ENCODE peak calls at places on chromosomes 13 and 19, in nine cellular contexts. One of them, this sample, is unnamed.
A peak's percentile ranks its signal among the peaks of the same experiment; 100 is the strongest.

GRCh38 chr13:79972066-79972569 is 368.8 kb downstream of the SPRY2 start:
- DNase-seq in right lobe of liver: no peak
- DNase-seq in tibial artery: no peak
- DNase-seq in neural progenitor cell: no peak
- DNase-seq in PC-3: no peak
- DNase-seq in mammary epithelial cell: no peak
- DNase-seq in BJ: no peak
- DNase-seq in H1: no peak
- DNase-seq in psoas muscle: no peak
- DNase-seq in this sample: no peak

GRCh38 chr13:42883142-42883541 is 101.8 kb downstream of the FAM216B start:
- DNase-seq in right lobe of liver: no peak
- DNase-seq in tibial artery: no peak
- DNase-seq in neural progenitor cell: no peak
- DNase-seq in PC-3: no peak
- DNase-seq in mammary epithelial cell: no peak
- DNase-seq in BJ: no peak
- DNase-seq in H1: no peak
- DNase-seq in psoas muscle: no peak
- DNase-seq in this sample: no peak

GRCh38 chr19:47084879-47085439 is 28.6 kb downstream of the ZC3H4 start:
- DNase-seq in right lobe of liver: no peak
- DNase-seq in tibial artery: no peak
- DNase-seq in neural progenitor cell: no peak
- DNase-seq in PC-3: no peak
- DNase-seq in mammary epithelial cell: no peak
- DNase-seq in BJ: no peak
- DNase-seq in H1: no peak
- DNase-seq in psoas muscle: no peak
- DNase-seq in this sample: no peak

GRCh38 chr13:46668302-46668720 is 115.3 kb downstream of the LRCH1 start:
- DNase-seq in right lobe of liver: no peak
- DNase-seq in tibial artery: no peak
- DNase-seq in neural progenitor cell: no peak
- DNase-seq in PC-3: peak; percentile 62
- DNase-seq in mammary epithelial cell: peak; percentile 78
- DNase-seq in BJ: peak; percentile 54
- DNase-seq in H1: no peak
- DNase-seq in psoas muscle: peak; percentile 29
- DNase-seq in this sample: no peak

GRCh38 chr13:91362908-91363307 is 15.4 kb downstream of the MIR17HG start:
- DNase-seq in right lobe of liver: no peak
- DNase-seq in tibial artery: no peak
- DNase-seq in neural progenitor cell: no peak
- DNase-seq in PC-3: no peak
- DNase-seq in mammary epithelial cell: no peak
- DNase-seq in BJ: no peak
- DNase-seq in H1: no peak
- DNase-seq in psoas muscle: no peak
- DNase-seq in this sample: no peak

GRCh38 chr19:41521860-41522555 is 54.0 kb upstream of the CEACAM21 start:
- DNase-seq in right lobe of liver: no peak
- DNase-seq in tibial artery: no peak
- DNase-seq in neural progenitor cell: peak; percentile 17
- DNase-seq in PC-3: no peak
- DNase-seq in mammary epithelial cell: no peak
- DNase-seq in BJ: no peak
- DNase-seq in H1: no peak
- DNase-seq in psoas muscle: no peak
- DNase-seq in this sample: no peak

GRCh38 chr19:44800461-44800860 is 8.4 kb upstream of the BCAM start:
- DNase-seq in right lobe of liver: peak; percentile 89
- DNase-seq in tibial artery: peak; percentile 87
- DNase-seq in neural progenitor cell: peak; percentile 92
- DNase-seq in PC-3: peak; percentile 69
- DNase-seq in mammary epithelial cell: peak; percentile 63
- DNase-seq in BJ: no peak
- DNase-seq in H1: peak; percentile 91
- DNase-seq in psoas muscle: peak; percentile 86
- DNase-seq in this sample: no peak

GRCh38 chr13:48586591-48587103 is 53.8 kb upstream of the RCBTB2 start:
- DNase-seq in right lobe of liver: no peak
- DNase-seq in tibial artery: no peak
- DNase-seq in neural progenitor cell: no peak
- DNase-seq in PC-3: no peak
- DNase-seq in mammary epithelial cell: no peak
- DNase-seq in BJ: no peak
- DNase-seq in H1: no peak
- DNase-seq in psoas muscle: peak; percentile 27
- DNase-seq in this sample: no peak

GRCh38 chr13:110593430-110594130 is 21.8 kb upstream of the NAXD start:
- DNase-seq in right lobe of liver: peak; percentile 38
- DNase-seq in tibial artery: no peak
- DNase-seq in neural progenitor cell: peak; percentile 65
- DNase-seq in PC-3: peak; percentile 72
- DNase-seq in mammary epithelial cell: peak; percentile 39
- DNase-seq in BJ: no peak
- DNase-seq in H1: no peak
- DNase-seq in psoas muscle: no peak
- DNase-seq in this sample: no peak

GRCh38 chr13:24680258-24680920 is at the start of gene ATP12A:
- DNase-seq in right lobe of liver: no peak
- DNase-seq in tibial artery: no peak
- DNase-seq in neural progenitor cell: peak; percentile 81
- DNase-seq in PC-3: no peak
- DNase-seq in mammary epithelial cell: peak; percentile 45
- DNase-seq in BJ: no peak
- DNase-seq in H1: no peak
- DNase-seq in psoas muscle: no peak
- DNase-seq in this sample: no peak

GRCh38 chr19:27744926-27745844 is 1467.8 kb downstream of the UQCRFS1 start:
- DNase-seq in right lobe of liver: peak; percentile 17
- DNase-seq in tibial artery: no peak
- DNase-seq in neural progenitor cell: no peak
- DNase-seq in PC-3: no peak
- DNase-seq in mammary epithelial cell: no peak
- DNase-seq in BJ: no peak
- DNase-seq in H1: no peak
- DNase-seq in psoas muscle: no peak
- DNase-seq in this sample: no peak

DNA sequence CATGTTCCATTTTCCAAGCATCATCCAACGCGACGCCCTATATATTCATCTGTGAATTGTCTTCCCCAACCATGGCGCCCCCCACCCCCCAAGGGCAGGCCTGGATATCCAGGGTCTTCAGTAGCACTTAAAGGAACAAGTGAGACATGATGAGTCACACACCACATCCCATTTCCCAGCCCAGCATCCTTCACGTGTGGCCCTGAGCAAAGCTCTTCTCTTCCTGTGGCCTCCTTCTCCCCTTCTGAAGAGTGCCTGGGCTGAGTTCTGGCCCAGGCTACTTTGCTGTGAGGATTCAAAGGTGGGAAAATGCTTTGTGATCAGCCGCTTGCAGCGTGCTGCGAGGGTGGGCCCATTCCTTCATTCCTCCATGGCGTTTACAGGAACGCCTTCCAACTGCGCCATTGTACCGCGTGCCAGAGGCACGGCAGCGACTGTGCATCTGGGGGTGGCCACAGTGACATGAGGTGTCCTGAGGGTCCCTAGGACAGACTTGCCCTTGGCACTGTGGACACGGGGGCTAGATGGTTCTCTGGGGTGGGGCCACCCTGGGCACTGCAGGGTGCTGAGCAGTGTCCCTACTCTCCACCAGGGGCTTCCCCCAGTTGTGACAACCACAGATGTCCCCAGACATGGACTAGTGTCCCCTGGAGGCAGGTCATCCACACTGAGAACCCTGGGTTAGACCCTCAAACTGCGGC is 11.7 kb downstream of the PLIN4 start:
- DNase-seq in right lobe of liver: no peak
- DNase-seq in tibial artery: no peak
- DNase-seq in neural progenitor cell: no peak
- DNase-seq in PC-3: peak; percentile 70
- DNase-seq in mammary epithelial cell: peak; percentile 48
- DNase-seq in BJ: no peak
- DNase-seq in H1: no peak
- DNase-seq in psoas muscle: no peak
- DNase-seq in this sample: no peak
- TF ChIP-seq CTCF in right lobe of liver: no peak
- TF ChIP-seq CTCF in tibial artery: no peak
- TF ChIP-seq CTCF in neural progenitor cell: no peak
- TF ChIP-seq CTCF in PC-3: no peak
- TF ChIP-seq CTCF in mammary epithelial cell: no peak
- TF ChIP-seq CTCF in BJ: peak; percentile 2
- TF ChIP-seq CTCF in H1: no peak
- TF ChIP-seq CTCF in psoas muscle: no peak
- TF ChIP-seq CTCF in this sample: no peak

GRCh38 chr19:30236587-30236986 is 135.6 kb upstream of the ZNF536 start:
- DNase-seq in right lobe of liver: no peak
- DNase-seq in tibial artery: no peak
- DNase-seq in neural progenitor cell: no peak
- DNase-seq in PC-3: no peak
- DNase-seq in mammary epithelial cell: no peak
- DNase-seq in BJ: no peak
- DNase-seq in H1: no peak
- DNase-seq in psoas muscle: no peak
- DNase-seq in this sample: no peak
- H3K27me3 ChIP-seq in right lobe of liver: no peaks in the 10 kb centered on the region
- H3K27me3 ChIP-seq in tibial artery: peaks cover 54% of the 10 kb centered on the region
- H3K27me3 ChIP-seq in neural progenitor cell: peaks cover 15% of the 10 kb centered on the region
- H3K27me3 ChIP-seq in PC-3: peaks cover 11% of the 10 kb centered on the region
- H3K27me3 ChIP-seq in mammary epithelial cell: no peaks in the 10 kb centered on the region
- H3K27me3 ChIP-seq in BJ: no peaks in the 10 kb centered on the region
- H3K27me3 ChIP-seq in H1: no peaks in the 10 kb centered on the region
- H3K27me3 ChIP-seq in psoas muscle: peaks cover 44% of the 10 kb centered on the region
- H3K27me3 ChIP-seq in this sample: no peaks in the 10 kb centered on the region

GRCh38 chr19:46023311-46023779 is 492 bp upstream of the PGLYRP1 start:
- DNase-seq in right lobe of liver: no peak
- DNase-seq in tibial artery: no peak
- DNase-seq in neural progenitor cell: no peak
- DNase-seq in PC-3: no peak
- DNase-seq in mammary epithelial cell: no peak
- DNase-seq in BJ: no peak
- DNase-seq in H1: no peak
- DNase-seq in psoas muscle: no peak
- DNase-seq in this sample: no peak

GRCh38 chr19:46020819-46021125 is 2.1 kb downstream of the PGLYRP1 start:
- DNase-seq in right lobe of liver: no peak
- DNase-seq in tibial artery: peak; percentile 49
- DNase-seq in neural progenitor cell: no peak
- DNase-seq in PC-3: no peak
- DNase-seq in mammary epithelial cell: no peak
- DNase-seq in BJ: no peak
- DNase-seq in H1: no peak
- DNase-seq in psoas muscle: no peak
- DNase-seq in this sample: no peak

GRCh38 chr19:46022431-46023310 is at the start of gene PGLYRP1:
- DNase-seq in right lobe of liver: no peak
- DNase-seq in tibial artery: peak; percentile 61
- DNase-seq in neural progenitor cell: no peak
- DNase-seq in PC-3: no peak
- DNase-seq in mammary epithelial cell: no peak
- DNase-seq in BJ: no peak
- DNase-seq in H1: no peak
- DNase-seq in psoas muscle: no peak
- DNase-seq in this sample: no peak

GRCh38 chr19:46022061-46022430 is 807 bp downstream of the PGLYRP1 start:
- DNase-seq in right lobe of liver: no peak
- DNase-seq in tibial artery: no peak
- DNase-seq in neural progenitor cell: no peak
- DNase-seq in PC-3: no peak
- DNase-seq in mammary epithelial cell: no peak
- DNase-seq in BJ: no peak
- DNase-seq in H1: no peak
- DNase-seq in psoas muscle: no peak
- DNase-seq in this sample: no peak

DNA sequence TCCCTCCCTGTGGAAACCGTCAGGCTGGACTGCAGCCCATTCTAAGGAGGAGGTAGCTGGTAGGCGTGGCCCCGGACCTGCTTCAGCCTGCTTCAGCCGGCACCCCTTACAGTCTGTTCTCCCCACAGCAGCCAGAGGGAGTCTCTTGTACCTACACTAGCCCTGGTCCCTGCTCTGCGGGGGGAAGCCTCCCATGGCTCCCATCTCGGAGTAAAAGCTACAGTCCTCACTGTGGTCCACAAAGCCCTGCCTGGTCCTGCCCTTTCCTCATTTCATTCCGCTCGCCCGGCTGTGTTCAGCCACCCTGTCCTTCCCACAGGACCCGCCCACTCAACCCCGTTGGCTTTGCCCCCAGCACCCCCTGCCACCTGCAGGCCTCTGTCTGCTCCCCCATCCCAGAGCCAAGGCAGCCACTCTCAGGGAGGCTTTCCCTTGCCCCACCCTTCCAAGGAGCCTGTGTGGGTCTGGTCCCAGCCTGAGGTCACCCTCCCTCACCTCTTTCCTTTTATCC is 1.3 kb downstream of the PGLYRP1 start:
- DNase-seq in right lobe of liver: no peak
- DNase-seq in tibial artery: peak; percentile 54
- DNase-seq in neural progenitor cell: no peak
- DNase-seq in PC-3: no peak
- DNase-seq in mammary epithelial cell: peak; percentile 62
- DNase-seq in BJ: no peak
- DNase-seq in H1: no peak
- DNase-seq in psoas muscle: no peak
- DNase-seq in this sample: no peak
- TF ChIP-seq CTCF in right lobe of liver: no peak
- TF ChIP-seq CTCF in tibial artery: no peak
- TF ChIP-seq CTCF in neural progenitor cell: no peak
- TF ChIP-seq CTCF in PC-3: no peak
- TF ChIP-seq CTCF in mammary epithelial cell: peak; percentile 49
- TF ChIP-seq CTCF in BJ: no peak
- TF ChIP-seq CTCF in H1: peak; percentile 39
- TF ChIP-seq CTCF in psoas muscle: no peak
- TF ChIP-seq CTCF in this sample: peak; percentile 60

GRCh38 chr19:55352746-55353145 is 1.8 kb downstream of the COX6B2 start:
- DNase-seq in right lobe of liver: no peak
- DNase-seq in tibial artery: no peak
- DNase-seq in neural progenitor cell: no peak
- DNase-seq in PC-3: no peak
- DNase-seq in mammary epithelial cell: no peak
- DNase-seq in BJ: no peak
- DNase-seq in H1: no peak
- DNase-seq in psoas muscle: no peak
- DNase-seq in this sample: no peak

GRCh38 chr19:55350620-55351315 is 3.8 kb downstream of the COX6B2 start:
- DNase-seq in right lobe of liver: no peak
- DNase-seq in tibial artery: no peak
- DNase-seq in neural progenitor cell: no peak
- DNase-seq in PC-3: no peak
- DNase-seq in mammary epithelial cell: no peak
- DNase-seq in BJ: no peak
- DNase-seq in H1: no peak
- DNase-seq in psoas muscle: no peak
- DNase-seq in this sample: no peak

GRCh38 chr19:55353356-55353802 is 1.1 kb downstream of the COX6B2 start:
- DNase-seq in right lobe of liver: no peak
- DNase-seq in tibial artery: no peak
- DNase-seq in neural progenitor cell: no peak
- DNase-seq in PC-3: peak; percentile 39
- DNase-seq in mammary epithelial cell: peak; percentile 39
- DNase-seq in BJ: no peak
- DNase-seq in H1: no peak
- DNase-seq in psoas muscle: no peak
- DNase-seq in this sample: no peak

GRCh38 chr19:55353803-55354697 is 469 bp downstream of the COX6B2 start:
- DNase-seq in right lobe of liver: no peak
- DNase-seq in tibial artery: no peak
- DNase-seq in neural progenitor cell: peak; percentile 84
- DNase-seq in PC-3: peak; percentile 65
- DNase-seq in mammary epithelial cell: peak; percentile 60
- DNase-seq in BJ: no peak
- DNase-seq in H1: no peak
- DNase-seq in psoas muscle: peak; percentile 60
- DNase-seq in this sample: no peak

GRCh38 chr19:55352040-55352439 is 2.5 kb downstream of the COX6B2 start:
- DNase-seq in right lobe of liver: no peak
- DNase-seq in tibial artery: no peak
- DNase-seq in neural progenitor cell: no peak
- DNase-seq in PC-3: peak; percentile 89
- DNase-seq in mammary epithelial cell: peak; percentile 84
- DNase-seq in BJ: no peak
- DNase-seq in H1: no peak
- DNase-seq in psoas muscle: no peak
- DNase-seq in this sample: no peak
- H3K27me3 ChIP-seq in right lobe of liver: no peaks in the 10 kb centered on the region
- H3K27me3 ChIP-seq in tibial artery: peaks cover 81% of the 10 kb centered on the region
- H3K27me3 ChIP-seq in neural progenitor cell: peaks cover 60% of the 10 kb centered on the region
- H3K27me3 ChIP-seq in PC-3: peaks cover 17% of the 10 kb centered on the region
- H3K27me3 ChIP-seq in mammary epithelial cell: no peaks in the 10 kb centered on the region
- H3K27me3 ChIP-seq in BJ: peaks cover 24% of the 10 kb centered on the region
- H3K27me3 ChIP-seq in H1: peaks cover 47% of the 10 kb centered on the region
- H3K27me3 ChIP-seq in psoas muscle: peaks cover 54% of the 10 kb centered on the region
- H3K27me3 ChIP-seq in this sample: peaks cover 25% of the 10 kb centered on the region

This sample was measured in keratinocyte.